ENCODE peak calls at places on chromosomes 11 and 22, in four cellular contexts. K is pancreas, P is left lung, F is SJCRH30. Y is an unnamed sample.

GRCh38 chr11:85595285-85595884 is 31.8 kb downstream of the DLG2 start:
- DNase-seq in K (no peak), P (no peak), F (no peak), Y (no peak)

GRCh38 chr11:35420371-35420770 is 1.0 kb upstream of the SLC1A2 start:
- DNase-seq in P (no peak), F (no peak), K (peak; percentile 21), Y (no peak)

GRCh38 chr11:72195518-72195917 is 3.6 kb downstream of the FOLR1 start:
- DNase-seq in P (no peak), F (no peak), K (no peak), Y (no peak)

GRCh38 chr11:55707029-55707428 is 45.0 kb downstream of the OR4C6 start:
- DNase-seq in K (no peak), P (no peak), F (no peak), Y (no peak)

GRCh38 chr11:115606223-115607220 is 102.3 kb upstream of the CADM1 start:
- DNase-seq in K (peak; percentile 36), F (peak; percentile 66), P (no peak), Y (peak; percentile 74)

GRCh38 chr11:16912607-16913006 is 101.6 kb downstream of the PLEKHA7 start:
- DNase-seq in F (no peak), K (peak; percentile 82), P (no peak), Y (no peak)

GRCh38 chr22:27636716-27637503 is 164.6 kb downstream of the MN1 start:
- DNase-seq in K (no peak), P (no peak), F (peak; percentile 65), Y (peak; percentile 71)

GRCh38 chr22:43240614-43241013 is 53.7 kb upstream of the TTLL12 start:
- DNase-seq in F (no peak), P (no peak), K (no peak), Y (no peak)

GRCh38 chr11:23112987-23113886 is 253.0 kb upstream of the CCDC179 start:
- DNase-seq in F (peak; percentile 15), P (no peak), K (peak; percentile 73), Y (no peak)

GRCh38 chr11:129279326-129280026 is 87.4 kb upstream of the ARHGAP32 start:
- DNase-seq in K (peak; percentile 85), F (peak; percentile 62), P (peak; percentile 83), Y (peak; percentile 81)

GRCh38 chr11:74134661-74135515 is 35.9 kb downstream of the C2CD3 start:
- DNase-seq in K (no peak), P (no peak), F (peak; percentile 32), Y (no peak)

GRCh38 chr11:26994579-26995210 is 783 bp downstream of the FIBIN start:
- DNase-seq in F (no peak), K (peak; percentile 22), P (no peak), Y (no peak)

GRCh38 chr11:57476223-57476882 is 16.0 kb downstream of the RTN4RL2 start:
- DNase-seq in F (no peak), K (peak; percentile 75), P (no peak), Y (peak; percentile 74)

GRCh38 chr22:45608763-45609180 is 62.9 kb upstream of the ATXN10 start:
- DNase-seq in F (peak; percentile 75), P (no peak), K (no peak), Y (peak; percentile 5)

GRCh38 chr11:87473174-87473573 is 435.4 kb downstream of the TMEM135 start:
- DNase-seq in P (no peak), K (no peak), F (no peak), Y (no peak)

GRCh38 chr11:128724891-128725611 is 31.2 kb downstream of the FLI1 start:
- DNase-seq in P (no peak), K (no peak), F (no peak), Y (no peak)

GRCh38 chr11:76700177-76701100 is 29.9 kb upstream of the LRRC32 start:
- DNase-seq in P (no peak), K (no peak), F (peak; percentile 66), Y (no peak)

GRCh38 chr11:28243596-28243995 is 135.4 kb downstream of the METTL15 start:
- DNase-seq in P (no peak), F (no peak), K (no peak), Y (no peak)

GRCh38 chr11:72228844-72229231 is 4.3 kb downstream of the INPPL1 start:
- DNase-seq in F (no peak), P (no peak), K (no peak), Y (no peak)

GRCh38 chr11:67636962-67637361 is 2.6 kb downstream of the TBX10 start:
- DNase-seq in P (no peak), K (no peak), F (no peak), Y (no peak)

GRCh38 chr11:2576116-2576515 is 123.7 kb downstream of the KCNQ1OT1 start:
- DNase-seq in F (peak; percentile 1), K (peak; percentile 14), P (peak; percentile 22), Y (peak; percentile 12)

GRCh38 chr11:104161751-104162450 is 2.0 kb downstream of the PDGFD start:
- DNase-seq in K (no peak), P (no peak), F (no peak), Y (no peak)

GRCh38 chr11:104159356-104159755 is 4.6 kb downstream of the PDGFD start:
- DNase-seq in F (no peak), P (no peak), K (no peak), Y (no peak)

GRCh38 chr11:104165014-104165413 is 1.1 kb upstream of the PDGFD start:
- DNase-seq in F (no peak), P (no peak), K (no peak), Y (no peak)

GRCh38 chr11:104164028-104164520 is at the start of gene PDGFD:
- DNase-seq in F (peak; percentile 76), P (peak; percentile 44), K (peak; percentile 78), Y (peak; percentile 72)

DNA sequence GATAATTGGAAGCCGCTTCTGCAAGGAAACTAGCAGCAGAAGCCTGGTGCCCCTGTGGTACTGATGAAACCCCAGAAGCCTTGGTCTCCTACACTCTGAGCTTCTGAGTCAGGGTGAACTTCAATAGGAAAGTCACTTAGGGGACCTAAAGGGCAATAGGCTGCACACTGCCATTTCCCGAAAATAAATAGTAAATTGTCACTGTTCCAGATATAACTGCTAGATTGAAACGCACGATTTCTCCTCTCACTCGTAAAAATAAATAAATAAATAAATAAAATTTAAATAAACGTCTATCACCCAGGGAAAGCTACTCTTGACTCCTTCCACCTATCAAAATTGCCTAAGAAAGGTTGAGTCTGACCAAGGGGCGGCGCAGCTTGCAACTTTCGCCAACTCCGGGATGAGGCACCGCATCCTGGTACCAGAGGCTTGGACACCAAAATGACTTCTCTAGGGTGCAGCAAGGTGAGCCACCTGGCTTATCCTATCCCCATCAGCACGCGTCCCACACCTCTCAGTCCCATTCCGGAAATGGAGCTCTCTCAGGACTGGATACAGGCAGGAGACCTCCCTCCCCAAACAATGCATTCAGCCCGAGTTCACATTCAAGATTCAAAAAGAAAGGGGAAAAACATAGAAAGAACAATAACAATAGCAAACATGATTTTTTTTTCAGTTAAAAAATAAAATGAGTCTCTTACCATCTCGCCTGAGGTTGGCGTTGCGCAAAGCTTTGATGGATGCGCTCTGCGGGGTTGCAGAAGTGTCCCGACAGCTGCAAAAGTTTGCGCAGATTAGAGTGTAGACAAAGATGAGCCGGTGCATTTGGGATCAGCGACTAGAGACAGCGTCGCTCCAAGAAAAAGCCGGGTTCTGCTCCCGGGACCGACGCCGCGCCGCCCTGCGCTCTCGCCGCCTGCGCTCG is 583 bp downstream of the PDGFD start:
- DNase-seq in F (peak; percentile 25), P (no peak), K (no peak), Y (peak; percentile 43)
- H3K27ac ChIP-seq in F (peak overlapping the region; percentile 36), P (no peak overlapping the region), K (peak overlapping the region; percentile 62), Y (peak overlapping the region; percentile 39)

DNA sequence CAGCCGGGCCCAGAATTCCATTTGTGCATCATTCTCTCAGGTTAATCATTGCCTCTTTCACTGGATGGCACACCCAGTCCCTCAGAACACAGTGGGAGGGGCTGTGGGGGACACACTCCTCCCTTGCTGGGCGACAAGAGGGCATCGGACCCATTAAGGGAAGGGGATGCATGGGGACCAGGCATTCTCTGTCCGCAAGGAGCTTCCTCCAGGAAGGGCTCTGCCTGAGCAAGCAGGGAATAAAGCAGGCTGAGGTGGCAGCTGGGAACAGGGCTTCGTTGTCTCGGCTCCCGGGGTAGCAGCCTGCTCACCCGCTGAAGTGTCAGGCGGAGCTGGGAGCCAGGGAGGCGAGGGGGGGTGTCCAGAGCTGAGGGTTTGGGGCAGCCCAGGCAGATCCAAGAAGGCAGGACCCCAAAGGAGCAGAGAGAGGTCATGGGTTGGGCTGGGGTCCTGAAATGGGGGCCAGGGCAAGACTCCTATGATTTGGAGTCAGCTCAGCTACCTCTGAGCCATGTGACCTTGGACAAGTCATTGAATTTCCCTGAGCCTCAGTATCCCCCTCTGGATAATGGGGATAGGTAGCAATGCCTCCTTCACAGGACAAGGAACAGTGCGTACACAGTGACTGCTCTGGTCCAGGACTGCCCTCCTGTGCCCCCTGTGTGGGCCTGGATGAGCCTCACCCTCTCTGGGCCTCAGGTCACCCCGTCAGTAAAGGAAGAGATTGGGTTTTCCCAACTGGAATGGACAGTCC is 1.4 kb downstream of the GAL3ST1 start:
- DNase-seq in F (no peak), P (no peak), K (no peak), Y (no peak)
- H3K27ac ChIP-seq in F (no peak overlapping the region), P (no peak overlapping the region), K (peak overlapping the region; percentile 31), Y (no peak overlapping the region)

GRCh38 chr22:24975813-24976341 is 23.4 kb downstream of the KIAA1671 start:
- DNase-seq in F (no peak), P (no peak), K (no peak), Y (peak; percentile 77)
- H3K27ac ChIP-seq in F (no peak overlapping the region), P (peak overlapping the region; percentile 41), K (peak overlapping the region; percentile 22), Y (peak overlapping the region; percentile 82)

DNA sequence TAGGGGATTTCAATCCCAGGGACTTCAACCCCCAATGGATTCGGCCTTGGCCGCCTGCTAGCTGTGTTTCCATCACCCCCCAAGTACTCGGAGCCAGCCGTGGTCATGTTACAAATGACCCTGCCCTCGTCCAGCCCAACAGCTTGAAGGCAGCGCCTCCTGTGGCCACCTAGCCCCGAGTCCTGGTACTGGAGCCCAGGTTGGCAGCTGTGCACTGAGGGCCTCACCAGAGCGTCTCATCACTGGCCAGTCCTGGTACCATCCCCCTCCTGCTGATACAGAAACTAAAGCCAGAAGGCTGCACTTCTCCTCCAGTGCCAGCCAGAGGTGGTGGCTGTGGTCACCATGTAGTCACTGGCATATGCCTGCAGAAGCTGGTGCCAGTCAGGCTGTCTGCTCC is 44.9 kb upstream of the FADD start:
- DNase-seq in F (peak; percentile 33), P (no peak), K (no peak), Y (peak; percentile 43)
- H3K27ac ChIP-seq in F (no peak overlapping the region), P (no peak overlapping the region), K (no peak overlapping the region), Y (no peak overlapping the region)

DNA sequence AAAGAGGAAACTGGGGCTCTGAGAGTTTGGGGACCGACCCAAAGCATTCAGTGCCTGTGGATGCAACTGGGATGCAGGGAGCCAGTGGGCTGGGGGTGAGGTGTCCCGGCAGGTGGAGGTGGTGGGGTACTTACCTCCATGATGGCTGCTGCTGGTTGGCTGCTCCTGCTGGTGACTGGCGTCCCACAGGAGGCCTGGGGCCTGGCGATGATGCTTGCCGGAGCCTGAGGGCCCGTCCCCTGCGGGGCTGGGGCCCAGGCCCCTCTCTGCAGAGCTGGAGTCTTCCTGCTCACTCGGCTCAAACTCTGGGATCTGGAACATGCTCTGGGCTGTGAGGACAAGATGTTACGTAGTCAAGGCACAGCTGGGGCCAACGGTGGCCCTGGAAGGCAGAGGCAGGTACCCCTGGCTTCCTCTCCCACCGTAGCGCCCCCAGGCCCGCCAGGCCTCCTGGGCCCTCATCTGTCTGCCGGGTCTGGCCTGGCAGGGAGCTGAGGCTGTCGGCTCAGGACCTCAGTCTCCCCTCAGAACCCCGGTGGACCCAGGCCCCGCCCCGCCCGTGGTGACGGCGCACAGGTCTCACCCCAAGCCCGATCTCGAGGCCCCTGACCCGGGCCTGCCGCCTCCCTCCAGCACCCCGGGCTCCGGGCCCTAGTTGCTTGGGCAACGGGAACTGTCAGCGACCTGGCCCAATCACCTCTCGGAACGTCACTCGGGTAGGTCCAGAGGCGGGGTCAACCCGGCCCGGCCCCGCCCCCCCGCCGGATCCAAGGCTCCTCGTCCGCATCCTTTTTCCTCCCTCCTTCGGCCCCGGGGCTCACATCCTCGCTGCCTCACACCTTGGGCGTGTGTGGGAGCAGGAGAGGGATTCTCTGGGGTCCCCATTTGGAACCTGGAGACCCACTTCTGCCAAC is at the start of gene BAD:
- DNase-seq in P (peak; percentile 95), K (peak; percentile 97), F (peak; percentile 93), Y (peak; percentile 96)
- H3K27ac ChIP-seq in P (peak within 1 kb of the TSS; percentile 99), K (peak within 1 kb of the TSS; percentile 92), F (peak within 1 kb of the TSS; percentile 32), Y (peak within 1 kb of the TSS; percentile 96)

GRCh38 chr11:6559375-6559774 is 44.0 kb downstream of the RRP8 start:
- DNase-seq in P (no peak), K (no peak), F (no peak), Y (no peak)
- H3K27ac ChIP-seq in P (no peak overlapping the region), K (no peak overlapping the region), F (no peak overlapping the region), Y (no peak overlapping the region)